ENCODE peak calls at places on chromosomes 12 and 14, in eight cellular contexts. F is sigmoid colon, G is ovary, D is IMR-90, Z is A549, S is H1, O is GM12891, M is right lobe of liver. A is an unnamed sample.

GRCh38 chr12:50257226-50258166 is 25.8 kb downstream of the LIMA1 start:
- DNase-seq in G (peak; percentile 26), O (no peak), D (peak; percentile 64), M (no peak), F (no peak), S (no peak), Z (no peak), A (no peak)

GRCh38 chr12:21451529-21451928 is 14.1 kb downstream of the PYROXD1 start:
- DNase-seq in F (no peak), O (no peak), D (peak; percentile 56), G (no peak), M (no peak), Z (no peak), S (no peak), A (no peak)

GRCh38 chr12:26633591-26634210 is 199.3 kb downstream of the ITPR2 start:
- DNase-seq in S (no peak), F (no peak), O (no peak), G (no peak), Z (no peak), D (peak; percentile 75), M (no peak), A (no peak)

GRCh38 chr12:62971769-62972525 is 37.0 kb upstream of the PPM1H start:
- DNase-seq in Z (no peak), F (no peak), O (no peak), D (no peak), S (no peak), G (no peak), M (no peak), A (no peak)

GRCh38 chr14:71372411-71372838 is 465.2 kb downstream of the PCNX1 start:
- DNase-seq in Z (no peak), F (no peak), G (no peak), O (no peak), S (no peak), M (no peak), D (peak; percentile 88), A (no peak)

GRCh38 chr14:81480741-81481140 is 52.9 kb downstream of the SEL1L start:
- DNase-seq in D (no peak), Z (no peak), S (no peak), G (no peak), O (no peak), F (no peak), M (no peak), A (no peak)

GRCh38 chr12:83823386-83824045 is 1089.1 kb downstream of the SLC6A15 start:
- DNase-seq in G (no peak), O (no peak), M (peak; percentile 67), S (peak; percentile 78), F (no peak), D (no peak), Z (no peak), A (peak; percentile 3)

GRCh38 chr14:94113908-94114588 is 3.5 kb downstream of the IFI27 start:
- DNase-seq in S (no peak), O (no peak), M (no peak), G (no peak), Z (no peak), D (peak; percentile 31), F (peak; percentile 9), A (no peak)

GRCh38 chr14:22579218-22579617 is 9.8 kb downstream of the DAD1 start:
- DNase-seq in F (no peak), M (no peak), O (no peak), Z (no peak), G (no peak), S (no peak), D (no peak), A (peak; percentile 52)

GRCh38 chr14:58738189-58738836 is 100.6 kb downstream of the DACT1 start:
- DNase-seq in D (peak; percentile 96), G (no peak), O (no peak), M (no peak), F (no peak), Z (no peak), S (no peak), A (no peak)

GRCh38 chr12:2967651-2968050 is 8.5 kb downstream of the TEAD4 start:
- DNase-seq in S (no peak), Z (no peak), D (no peak), G (no peak), O (no peak), F (no peak), M (no peak), A (no peak)

DNA sequence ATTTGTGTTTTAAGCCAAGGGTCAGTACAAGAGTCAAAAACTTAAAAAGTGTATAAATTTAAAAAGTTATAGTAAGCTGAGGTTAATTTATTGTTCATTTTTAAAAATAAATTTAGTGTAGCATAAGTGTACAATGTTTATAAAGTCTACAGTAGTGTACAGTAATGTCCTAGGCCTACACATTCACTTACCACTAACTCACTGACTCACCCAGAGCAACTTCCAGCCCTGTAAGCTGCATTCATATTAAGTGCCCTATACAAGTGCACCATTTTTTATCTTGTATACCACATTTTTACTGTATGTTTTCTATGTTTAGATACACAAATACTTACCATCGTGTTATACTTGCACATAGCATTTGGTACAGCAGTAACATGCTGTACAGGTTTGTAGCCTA is 37.7 kb downstream of the GPR137C start:
- DNase-seq in F (no peak), M (no peak), G (no peak), D (peak; percentile 34), S (no peak), Z (no peak), O (no peak), A (no peak)
- TF ChIP-seq POLR2A in F (no peak), M (no peak), G (no peak), D (no peak), S (no peak), Z (no peak), O (no peak), A (no peak)

GRCh38 chr12:57897296-57897974 is 43.9 kb upstream of the ATP23 start:
- DNase-seq in O (no peak), S (no peak), F (no peak), G (no peak), D (no peak), M (no peak), Z (no peak), A (no peak)
- TF ChIP-seq POLR2A in O (no peak), S (no peak), F (no peak), G (no peak), D (no peak), M (no peak), Z (no peak), A (no peak)

GRCh38 chr14:41604793-41605534 is 1.7 kb upstream of the LRFN5 start:
- DNase-seq in F (peak; percentile 77), Z (no peak), S (no peak), M (no peak), O (no peak), G (peak; percentile 47), D (peak; percentile 86), A (no peak)
- TF ChIP-seq POLR2A in F (no peak), Z (no peak), S (no peak), M (no peak), O (no peak), G (no peak), D (no peak), A (no peak)

GRCh38 chr12:116812238-116812637 is 69.0 kb downstream of the HRK start:
- DNase-seq in G (no peak), O (no peak), Z (no peak), M (no peak), F (no peak), S (no peak), D (no peak), A (no peak)
- TF ChIP-seq POLR2A in G (no peak), O (no peak), Z (no peak), M (no peak), F (no peak), S (no peak), D (no peak), A (no peak)

GRCh38 chr12:79326663-79327062 is 364.1 kb downstream of the PAWR start:
- DNase-seq in O (no peak), F (no peak), G (no peak), D (no peak), S (no peak), Z (no peak), M (no peak), A (no peak)
- TF ChIP-seq POLR2A in O (no peak), F (no peak), G (no peak), D (no peak), S (no peak), Z (no peak), M (no peak), A (no peak)

DNA sequence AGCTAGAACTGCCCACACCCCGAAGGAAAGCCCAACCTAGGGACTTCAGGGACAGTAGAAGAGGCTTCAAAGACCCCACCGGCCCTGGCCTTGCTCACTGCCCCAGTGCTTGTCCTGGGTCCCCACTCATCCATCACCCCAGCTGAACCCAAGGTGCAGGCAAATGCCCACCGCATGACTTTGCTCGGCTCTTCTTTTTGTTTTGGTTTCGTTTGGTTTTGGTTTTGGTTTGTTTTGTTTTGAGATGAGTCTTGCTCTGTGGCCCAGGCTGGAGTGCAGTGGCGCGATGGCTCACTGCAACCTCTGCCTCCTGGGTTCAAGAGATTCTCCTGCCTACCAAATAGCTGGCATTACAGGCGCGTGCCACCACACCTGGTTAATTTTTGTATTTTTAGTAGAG is 9.0 kb downstream of the CCDC85C start:
- DNase-seq in S (no peak), Z (no peak), M (no peak), G (no peak), D (no peak), F (no peak), O (no peak), A (no peak)
- TF ChIP-seq POLR2A in S (no peak), Z (no peak), M (no peak), G (no peak), D (no peak), F (no peak), O (no peak), A (no peak)

DNA sequence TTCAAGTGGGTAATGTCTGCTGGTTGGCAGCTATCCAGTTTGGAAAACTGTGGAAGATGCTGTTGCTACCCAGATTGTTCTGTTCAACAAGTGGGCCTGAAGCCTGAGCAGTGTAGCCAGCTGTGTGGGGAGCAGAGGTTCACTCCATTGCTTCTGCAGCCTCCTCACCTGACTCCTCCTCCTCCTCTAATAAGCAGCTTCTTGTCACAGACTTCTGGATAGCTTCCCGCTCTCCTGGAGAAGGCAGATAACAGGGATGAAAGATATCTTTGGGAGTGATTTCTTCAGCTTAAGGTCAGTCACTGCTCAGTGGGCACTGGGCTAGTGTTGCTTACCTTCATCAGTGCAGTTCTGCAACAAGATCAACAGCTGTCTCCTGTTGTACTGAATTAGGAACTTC is 2.0 kb downstream of the POP5 start:
- DNase-seq in M (no peak), O (no peak), S (no peak), F (no peak), Z (no peak), D (no peak), G (no peak), A (peak; percentile 33)
- TF ChIP-seq POLR2A in M (no peak), O (no peak), S (peak; percentile 17), F (no peak), Z (no peak), D (no peak), G (no peak), A (no peak)

GRCh38 chr14:72810201-72810600 is 83.7 kb downstream of the DPF3 start:
- DNase-seq in Z (no peak), F (no peak), M (no peak), D (no peak), S (no peak), G (no peak), O (no peak), A (no peak)
- TF ChIP-seq POLR2A in Z (no peak), F (no peak), M (no peak), D (no peak), S (no peak), G (no peak), O (no peak), A (no peak)

A was measured in erythroblast.